ENCODE peak calls at places on chromosomes 5 and 9, in four cellular contexts. N is cardiac muscle cell, W is heart right ventricle, Q is tibial nerve. O is an unnamed sample.

GRCh38 chr9:103789686-103790085 is 304.4 kb upstream of the SMC2 start:
- DNase-seq in N (peak; percentile 7), W (no peak), Q (no peak), O (no peak)

GRCh38 chr5:71895546-71895945 is 176.5 kb downstream of the CARTPT start:
- DNase-seq in N (no peak), W (no peak), Q (no peak), O (no peak)

GRCh38 chr5:112034614-112035013 is 277.6 kb upstream of the NREP start:
- DNase-seq in N (no peak), W (no peak), Q (no peak), O (no peak)

GRCh38 chr5:101783241-101784095 is 512.6 kb downstream of the SLCO4C1 start:
- DNase-seq in N (no peak), W (no peak), Q (no peak), O (no peak)

GRCh38 chr9:79574166-79574565 is 2.4 kb downstream of the TLE4 start:
- DNase-seq in N (no peak), W (no peak), Q (no peak), O (no peak)

GRCh38 chr5:106331415-106331814 is 1339.3 kb downstream of the EFNA5 start:
- DNase-seq in N (peak; percentile 42), W (no peak), Q (no peak), O (no peak)

GRCh38 chr5:178940569-178941360 is at the start of gene ZNF454:
- DNase-seq in N (peak; percentile 98), W (peak; percentile 95), Q (peak; percentile 67), O (peak; percentile 91)

GRCh38 chr9:92664394-92665152 is 5.4 kb downstream of the IPPK start:
- DNase-seq in N (no peak), W (no peak), Q (no peak), O (no peak)

GRCh38 chr9:90953200-90953599 is 151.6 kb downstream of the SYK start:
- DNase-seq in N (no peak), W (no peak), Q (no peak), O (no peak)

GRCh38 chr9:130050472-130050871 is 3.2 kb upstream of the GPR107 start:
- DNase-seq in N (no peak), W (no peak), Q (no peak), O (no peak)

GRCh38 chr5:112684121-112684520 is 53.6 kb upstream of the APC start:
- DNase-seq in N (no peak), W (no peak), Q (no peak), O (no peak)

GRCh38 chr5:14208071-14209021 is 65.2 kb downstream of the TRIO start:
- DNase-seq in N (peak; percentile 75), W (no peak), Q (no peak), O (no peak)

GRCh38 chr9:68513981-68514380 is 26.7 kb downstream of the TMEM252 start:
- DNase-seq in N (no peak), W (no peak), Q (no peak), O (no peak)

GRCh38 chr5:113205807-113206206 is 229.0 kb downstream of the TSSK1B start:
- DNase-seq in N (no peak), W (no peak), Q (no peak), O (no peak)

GRCh38 chr9:37913480-37914153 is 9.7 kb upstream of the SLC25A51 start:
- DNase-seq in N (peak; percentile 74), W (peak; percentile 81), Q (peak; percentile 92), O (peak; percentile 76)

GRCh38 chr5:131994090-131994489 is 17.4 kb downstream of the ACSL6 start:
- DNase-seq in N (no peak), W (no peak), Q (no peak), O (no peak)

GRCh38 chr5:79962580-79963222 is 28.4 kb downstream of the MTX3 start:
- DNase-seq in N (no peak), W (no peak), Q (no peak), O (no peak)

GRCh38 chr5:179318193-179318955 is 26.9 kb downstream of the ADAMTS2 start:
- DNase-seq in N (no peak), W (no peak), Q (no peak), O (no peak)

GRCh38 chr5:16617272-16617973 is 626 bp upstream of the RETREG1 start:
- DNase-seq in N (no peak), W (peak; percentile 32), Q (no peak), O (no peak)

GRCh38 chr9:37916471-37917314 is 12.8 kb upstream of the SLC25A51 start:
- DNase-seq in N (no peak), W (no peak), Q (no peak), O (no peak)

DNA sequence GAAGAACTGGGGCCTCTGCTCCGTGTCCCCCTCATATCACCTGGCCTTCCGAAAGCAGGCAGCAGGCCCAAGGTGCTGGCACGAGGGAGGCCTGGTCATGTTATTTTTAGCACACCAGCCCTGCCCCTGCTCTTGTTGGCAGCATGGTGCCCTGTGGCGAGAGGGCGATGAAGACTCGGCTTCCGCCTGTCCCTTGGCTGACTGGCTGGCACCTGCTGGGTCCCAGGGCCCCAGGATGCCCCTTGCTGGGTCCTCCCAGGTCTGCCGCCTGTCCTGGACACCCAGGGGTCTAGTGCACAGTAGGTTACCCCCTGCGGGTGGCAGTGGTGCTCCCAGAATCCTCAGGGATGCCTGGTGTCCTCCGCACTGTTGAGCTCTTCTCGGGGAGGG is 77.0 kb downstream of the RXRA start:
- DNase-seq in N (no peak), W (peak; percentile 76), Q (no peak), O (no peak)
- H3K4me3 ChIP-seq in N (no peak overlapping the region), W (no peak overlapping the region), Q (no peak overlapping the region), O (peak overlapping the region; percentile 19)

GRCh38 chr5:108617467-108618435 is 129.9 kb upstream of the FER start:
- DNase-seq in N (no peak), W (no peak), Q (no peak), O (no peak)
- TF ChIP-seq CTCF in N (no peak), W (no peak), Q (no peak), O (no peak)

GRCh38 chr5:133732536-133732935 is 120.2 kb upstream of the FSTL4 start:
- DNase-seq in N (no peak), W (no peak), Q (no peak), O (peak; percentile 68)
- H3K4me3 ChIP-seq in N (no peak overlapping the region), W (no peak overlapping the region), Q (no peak overlapping the region), O (no peak overlapping the region)

DNA sequence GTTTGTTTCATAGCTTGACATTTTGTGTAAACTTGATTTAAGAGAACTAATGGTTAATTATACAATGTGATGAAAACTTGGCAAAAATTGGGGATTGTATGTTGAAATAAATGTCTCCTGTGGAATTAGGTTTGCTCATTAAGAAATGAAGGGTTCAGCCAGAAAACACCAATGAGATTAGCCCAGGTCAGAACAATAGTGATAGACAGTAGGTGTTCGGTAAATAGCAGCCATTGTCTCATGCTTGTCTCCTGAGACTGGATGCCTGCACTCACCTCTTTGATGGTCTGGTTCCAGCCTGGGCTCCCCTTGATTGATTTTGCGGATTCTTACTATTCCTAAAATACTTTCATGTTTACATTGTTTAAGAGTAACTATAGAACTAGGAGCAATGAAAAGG is 135.5 kb downstream of the FBN2 start:
- DNase-seq in N (no peak), W (no peak), Q (no peak), O (no peak)
- TF ChIP-seq CTCF in N (no peak), W (no peak), Q (no peak), O (no peak)

O was measured in coronary artery.